ENCODE peak calls at places on chromosomes 12 and 14, in seven cellular contexts. K is A172; W is effector memory CD8-positive, alpha-beta T cell; L is iPS-NIHi11; T is left ventricle myocardium inferior; O is mucosa of descending colon; H is neural crest cell. G is an unnamed sample.

GRCh38 chr12:14775652-14776020 is 27.6 kb downstream of the WBP11 start:
- DNase-seq in W (no peak), T (no peak), L (no peak), K (no peak), O (no peak), H (no peak), G (no peak)

GRCh38 chr12:9122166-9122609 is 6.5 kb upstream of the A2M start:
- DNase-seq in L (no peak), W (no peak), K (no peak), T (no peak), O (no peak), H (no peak), G (no peak)

GRCh38 chr12:128267651-128268347 is 829 bp downstream of the TMEM132C start:
- DNase-seq in W (no peak), K (no peak), L (no peak), O (no peak), H (peak; percentile 9), T (no peak), G (no peak)

GRCh38 chr14:67710209-67710608 is 8.5 kb downstream of the RDH12 start:
- DNase-seq in T (no peak), O (no peak), W (no peak), L (no peak), K (no peak), H (no peak), G (no peak)

GRCh38 chr12:25714219-25714984 is 161.3 kb upstream of the LMNTD1 start:
- DNase-seq in K (no peak), H (no peak), W (no peak), T (no peak), O (no peak), L (no peak), G (no peak)

GRCh38 chr14:74611672-74612345 is at the start of gene LTBP2:
- DNase-seq in O (no peak), K (no peak), L (no peak), T (no peak), W (no peak), H (no peak), G (peak; percentile 61)

GRCh38 chr12:29782285-29782820 is 1.4 kb downstream of the TMTC1 start:
- DNase-seq in L (peak; percentile 20), K (peak; percentile 22), H (no peak), O (no peak), T (no peak), W (no peak), G (no peak)

GRCh38 chr14:102279688-102280348 is 25.1 kb downstream of the MOK start:
- DNase-seq in T (no peak), W (no peak), K (peak; percentile 85), H (no peak), O (no peak), L (no peak), G (no peak)

GRCh38 chr12:65074932-65075331 is 46.2 kb downstream of the WIF1 start:
- DNase-seq in H (no peak), T (no peak), K (no peak), W (no peak), O (no peak), L (peak; percentile 19), G (no peak)

GRCh38 chr12:132419612-132420237 is 70.2 kb upstream of the FBRSL1 start:
- DNase-seq in T (no peak), O (no peak), L (no peak), H (no peak), K (no peak), W (no peak), G (no peak)

GRCh38 chr14:75299064-75299463 is 20.4 kb downstream of the FOS start:
- DNase-seq in T (no peak), O (no peak), W (no peak), K (no peak), H (no peak), L (no peak), G (no peak)

GRCh38 chr12:76266797-76267196 is 81.4 kb downstream of the BBS10 start:
- DNase-seq in H (no peak), O (no peak), W (no peak), T (peak; percentile 48), K (peak; percentile 78), L (no peak), G (peak; percentile 42)

GRCh38 chr12:120500577-120500976 is 4.7 kb downstream of the DYNLL1 start:
- DNase-seq in T (no peak), L (no peak), H (no peak), O (no peak), W (no peak), K (no peak), G (no peak)

GRCh38 chr12:49577589-49578315 is 9.8 kb upstream of the MCRS1 start:
- DNase-seq in O (no peak), T (no peak), W (no peak), K (no peak), L (no peak), H (no peak), G (no peak)

GRCh38 chr14:58866386-58866785 is 228.6 kb downstream of the DACT1 start:
- DNase-seq in H (no peak), K (no peak), L (no peak), O (no peak), W (no peak), T (no peak), G (no peak)

GRCh38 chr12:14994610-14995009 is 21.8 kb downstream of the PDE6H start:
- DNase-seq in H (no peak), W (no peak), T (no peak), L (no peak), O (no peak), K (no peak), G (no peak)

GRCh38 chr12:3277261-3277943 is 200.2 kb downstream of the TSPAN9 start:
- DNase-seq in K (no peak), O (no peak), L (no peak), W (no peak), H (no peak), T (no peak), G (no peak)

GRCh38 chr12:111361717-111362576 is 6.9 kb downstream of the PHETA1 start:
- DNase-seq in K (no peak), H (no peak), L (no peak), T (peak; percentile 29), O (no peak), W (no peak), G (peak; percentile 64)

GRCh38 chr14:105473033-105473676 is 1.5 kb upstream of the CRIP2 start:
- DNase-seq in O (no peak), L (no peak), W (no peak), K (no peak), H (no peak), T (peak; percentile 44), G (peak; percentile 68)

GRCh38 chr12:108253540-108253939 is 85.6 kb downstream of the CMKLR1 start:
- DNase-seq in T (no peak), O (no peak), W (no peak), L (peak; percentile 41), H (no peak), K (no peak), G (no peak)

GRCh38 chr12:55933158-55933798 is 2.3 kb downstream of the DGKA start:
- DNase-seq in K (peak; percentile 68), H (no peak), T (no peak), L (no peak), W (no peak), O (peak; percentile 73), G (no peak)

GRCh38 chr12:61452076-61452475 is 808.1 kb upstream of the USP15 start:
- DNase-seq in K (peak; percentile 31), W (no peak), O (no peak), T (no peak), L (no peak), H (no peak), G (no peak)

GRCh38 chr12:96807741-96808140 is 99.3 kb upstream of the NEDD1 start:
- DNase-seq in T (no peak), O (no peak), L (no peak), H (no peak), K (no peak), W (no peak), G (no peak)

GRCh38 chr12:92912052-92912451 is 17.0 kb downstream of the EEA1 start:
- DNase-seq in T (no peak), K (peak; percentile 10), O (no peak), W (no peak), H (no peak), L (no peak), G (no peak)

GRCh38 chr12:6850796-6851152 is 312 bp downstream of the CDCA3 start:
- DNase-seq in H (no peak), T (no peak), L (no peak), O (peak; percentile 81), W (no peak), K (no peak), G (no peak)

GRCh38 chr14:104512771-104513640 is 66.6 kb upstream of the C14orf180 start:
- DNase-seq in O (no peak), W (no peak), T (no peak), H (no peak), K (no peak), L (peak; percentile 31), G (no peak)

GRCh38 chr12:100896192-100896591 is 101.6 kb downstream of the ANO4 start:
- DNase-seq in O (no peak), W (no peak), L (no peak), H (no peak), T (no peak), K (no peak), G (no peak)

GRCh38 chr12:118011961-118012360 is 4.5 kb upstream of the RFC5 start:
- DNase-seq in W (no peak), L (no peak), O (no peak), T (no peak), H (no peak), K (no peak), G (no peak)

GRCh38 chr14:74620497-74620921 is 8.5 kb upstream of the LTBP2 start:
- DNase-seq in T (no peak), W (peak; percentile 40), L (no peak), H (no peak), K (peak; percentile 98), O (no peak), G (no peak)

GRCh38 chr12:54125950-54126695 is 62.7 kb downstream of the SMUG1 start:
- DNase-seq in O (no peak), L (no peak), K (no peak), W (peak; percentile 14), H (peak; percentile 16), T (no peak), G (peak; percentile 51)